ENCODE peak calls at places on chromosome 1, in ten cellular contexts. R, J, G, K, M, A, X, U, F and B are unnamed samples. For H3K27me3 and H3K36me3, the result is how much of the 10 kb centered on the place peaks cover.

GRCh38 chr1:111880866-111881837 is 108.3 kb downstream of the KCND3 start:
- DNase-seq in R (no peak), J (peak), G (no peak), K (no peak), M (no peak), A (no peak), X (peak), U (peak), F (peak), B (no peak)

GRCh38 chr1:33425900-33426299 is 5.0 kb downstream of the PHC2 start:
- DNase-seq in R (no peak), J (no peak), G (no peak), K (no peak), M (no peak), A (no peak), X (no peak), U (no peak), F (no peak), B (no peak)

GRCh38 chr1:157948547-157949152 is 44.8 kb upstream of the KIRREL1 start:
- DNase-seq in R (peak), J (no peak), G (no peak), K (no peak), M (peak), A (no peak), X (no peak), U (peak), F (peak), B (peak)

GRCh38 chr1:86774305-86775304 is 70.2 kb downstream of the SH3GLB1 start:
- DNase-seq in R (peak), J (peak), G (no peak), K (no peak), M (peak), A (peak), X (peak), U (peak), F (peak), B (no peak)

GRCh38 chr1:43293171-43293570 is 7.6 kb upstream of the TIE1 start:
- DNase-seq in R (no peak), J (no peak), G (no peak), K (no peak), M (no peak), A (no peak), X (no peak), U (no peak), F (no peak), B (no peak)

GRCh38 chr1:32182060-32182459 is 2.6 kb downstream of the TXLNA start:
- DNase-seq in R (no peak), J (peak), G (no peak), K (no peak), M (no peak), A (no peak), X (no peak), U (no peak), F (no peak), B (no peak)

GRCh38 chr1:202274611-202275010 is 67.1 kb downstream of the UBE2T start:
- DNase-seq in R (peak), J (no peak), G (peak), K (no peak), M (no peak), A (no peak), X (no peak), U (peak), F (peak), B (peak)

GRCh38 chr1:27570383-27570755 is 33.6 kb downstream of the AHDC1 start:
- DNase-seq in R (no peak), J (peak), G (no peak), K (no peak), M (no peak), A (no peak), X (peak), U (no peak), F (no peak), B (no peak)

GRCh38 chr1:19960621-19961020 is 18.8 kb downstream of the PLA2G2A start:
- DNase-seq in R (no peak), J (no peak), G (no peak), K (no peak), M (no peak), A (no peak), X (no peak), U (no peak), F (no peak), B (no peak)
- H3K27me3 ChIP-seq in R (under half), J (under half), G (under half), K (under half), M (under half), A (under half), X (under half), U (under half), F (under half), B (under half)

DNA sequence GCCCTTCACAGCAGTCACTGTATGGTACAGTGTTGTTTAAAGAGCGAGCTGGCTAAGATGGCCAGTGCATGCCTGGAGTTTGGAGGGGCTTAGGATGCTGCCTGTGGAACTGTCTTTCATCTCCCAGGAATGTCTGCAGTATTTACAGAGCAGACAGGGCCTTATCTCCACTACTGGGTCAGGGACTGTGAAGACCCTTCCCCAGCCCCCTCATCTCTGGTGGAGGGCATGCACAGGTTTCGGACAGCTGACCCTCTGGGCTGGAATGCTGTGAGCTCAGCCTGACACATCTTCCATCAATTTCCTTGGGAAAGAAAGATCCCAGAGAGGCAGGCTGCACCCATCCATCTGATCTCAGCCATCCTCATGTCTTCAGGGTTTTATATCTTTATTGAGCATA is 136.9 kb downstream of the PLPP3 start:
- DNase-seq in R (no peak), J (no peak), G (no peak), K (no peak), M (no peak), A (no peak), X (no peak), U (no peak), F (no peak), B (no peak)
- H3K4me3 ChIP-seq in R (no peak), J (no peak), G (no peak), K (no peak), M (no peak), A (no peak), X (no peak), U (no peak), F (no peak), B (no peak)

GRCh38 chr1:246567258-246568235 is 1.3 kb downstream of the CNST start:
- DNase-seq in R (peak), J (no peak), G (no peak), K (no peak), M (no peak), A (no peak), X (no peak), U (no peak), F (no peak), B (no peak)

GRCh38 chr1:246566128-246566807 is at the start of the genes CNST and TFB2M:
- DNase-seq in R (peak), J (peak), G (peak), K (peak), M (peak), A (peak), X (peak), U (peak), F (peak), B (peak)

GRCh38 chr1:246564839-246565750 is 966 bp downstream of the TFB2M start:
- DNase-seq in R (peak), J (no peak), G (no peak), K (no peak), M (no peak), A (no peak), X (no peak), U (no peak), F (no peak), B (no peak)

GRCh38 chr1:246565751-246566127 is 322 bp downstream of the TFB2M start:
- DNase-seq in R (peak), J (no peak), G (peak), K (no peak), M (no peak), A (no peak), X (no peak), U (no peak), F (no peak), B (peak)

GRCh38 chr1:246566808-246567154 is 525 bp downstream of the CNST start:
- DNase-seq in R (peak), J (no peak), G (no peak), K (no peak), M (no peak), A (no peak), X (no peak), U (no peak), F (no peak), B (no peak)
- H3K36me3 ChIP-seq in R (under half), J (under half), G (under half), K (under half), M (under half), A (under half), X (under half), U (under half), F (under half), B (under half)

DNA sequence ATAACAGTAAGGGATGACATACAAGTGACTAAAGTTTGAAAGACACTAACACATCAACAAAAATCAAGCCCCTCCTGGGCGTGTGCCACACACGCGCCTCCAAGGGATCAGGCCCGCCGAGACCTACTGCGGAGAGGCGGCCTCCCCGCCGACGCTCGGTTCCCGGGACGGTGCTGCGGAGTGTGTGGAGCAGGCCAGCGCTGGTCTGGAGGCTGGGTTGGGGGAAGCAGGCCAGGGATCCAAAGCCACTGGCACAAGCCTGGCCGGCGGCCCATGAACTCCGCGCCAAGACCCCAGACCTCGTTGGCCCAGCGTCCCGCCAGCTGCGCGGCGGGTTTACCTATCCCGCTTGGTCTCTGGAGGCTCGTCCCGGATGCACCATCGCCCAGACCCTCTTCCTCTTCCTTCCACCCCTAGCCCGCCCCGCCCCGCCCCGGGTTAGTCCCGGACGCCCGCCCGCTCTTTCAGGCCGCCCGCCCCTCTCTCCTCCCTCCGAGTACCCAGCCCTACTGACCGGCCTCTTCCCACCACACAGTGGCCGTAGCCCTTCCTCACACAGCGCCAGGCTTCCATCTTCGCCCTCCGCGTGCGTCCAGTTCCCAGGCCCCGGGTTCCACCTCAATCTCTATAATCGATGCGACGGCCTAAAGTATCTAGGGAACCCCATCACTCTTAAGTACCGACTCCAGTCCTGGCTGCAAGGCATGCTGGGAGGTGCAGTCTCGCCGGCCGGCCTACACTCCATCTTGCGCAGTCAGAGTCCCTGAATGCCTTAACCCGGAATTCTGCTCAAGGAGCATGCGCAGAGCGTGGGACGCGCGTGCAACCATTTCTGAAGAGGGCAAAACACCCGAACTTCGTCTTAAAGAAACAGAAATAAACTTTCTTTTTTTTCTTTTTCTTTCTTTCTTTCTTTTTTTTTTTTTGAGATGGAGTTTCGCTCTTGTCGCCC is at the start of gene ANGEL2:
- DNase-seq in R (peak), J (peak), G (peak), K (peak), M (peak), A (peak), X (peak), U (peak), F (peak), B (peak)
- H3K27me3 ChIP-seq in R (under half), J (under half), G (under half), K (under half), M (under half), A (under half), X (under half), U (under half), F (under half), B (under half)